ENCODE peak calls at places on chromosomes 6 and 20, in nine cellular contexts. One of them, this sample, is unnamed.

GRCh38 chr6:160428818-160429744 is 80.9 kb downstream of the SLC22A3 start:
- DNase-seq in CD8-positive, alpha-beta T cell: no peak
- DNase-seq in heart left ventricle: no peak
- DNase-seq in astrocyte: no peak
- DNase-seq in HCT116: no peak
- DNase-seq in K562: no peak
- DNase-seq in left lung: no peak
- DNase-seq in cardiac fibroblast: no peak
- DNase-seq in psoas muscle: no peak
- DNase-seq in this sample: no peak

GRCh38 chr6:10141756-10142443 is 273.0 kb downstream of the TFAP2A start:
- DNase-seq in CD8-positive, alpha-beta T cell: no peak
- DNase-seq in heart left ventricle: no peak
- DNase-seq in astrocyte: no peak
- DNase-seq in HCT116: no peak
- DNase-seq in K562: no peak
- DNase-seq in left lung: no peak
- DNase-seq in cardiac fibroblast: no peak
- DNase-seq in psoas muscle: no peak
- DNase-seq in this sample: no peak

GRCh38 chr6:53795702-53796450 is 1.1 kb downstream of the LRRC1 start:
- DNase-seq in CD8-positive, alpha-beta T cell: no peak
- DNase-seq in heart left ventricle: peak
- DNase-seq in astrocyte: peak
- DNase-seq in HCT116: no peak
- DNase-seq in K562: no peak
- DNase-seq in left lung: peak
- DNase-seq in cardiac fibroblast: peak
- DNase-seq in psoas muscle: peak
- DNase-seq in this sample: no peak

GRCh38 chr6:163667372-163668060 is 253.0 kb downstream of the QKI start:
- DNase-seq in CD8-positive, alpha-beta T cell: no peak
- DNase-seq in heart left ventricle: peak
- DNase-seq in astrocyte: peak
- DNase-seq in HCT116: no peak
- DNase-seq in K562: no peak
- DNase-seq in left lung: peak
- DNase-seq in cardiac fibroblast: peak
- DNase-seq in psoas muscle: no peak
- DNase-seq in this sample: peak

GRCh38 chr6:6851059-6851658 is 256.6 kb upstream of the RREB1 start:
- DNase-seq in CD8-positive, alpha-beta T cell: no peak
- DNase-seq in heart left ventricle: peak
- DNase-seq in astrocyte: peak
- DNase-seq in HCT116: peak
- DNase-seq in K562: peak
- DNase-seq in left lung: peak
- DNase-seq in cardiac fibroblast: peak
- DNase-seq in psoas muscle: no peak
- DNase-seq in this sample: no peak

GRCh38 chr6:90286884-90287488 is 9.7 kb downstream of the BACH2 start:
- DNase-seq in CD8-positive, alpha-beta T cell: peak
- DNase-seq in heart left ventricle: no peak
- DNase-seq in astrocyte: no peak
- DNase-seq in HCT116: peak
- DNase-seq in K562: peak
- DNase-seq in left lung: no peak
- DNase-seq in cardiac fibroblast: peak
- DNase-seq in psoas muscle: no peak
- DNase-seq in this sample: peak

GRCh38 chr6:151436814-151437213 is 15.1 kb downstream of the RMND1 start:
- DNase-seq in CD8-positive, alpha-beta T cell: no peak
- DNase-seq in heart left ventricle: no peak
- DNase-seq in astrocyte: peak
- DNase-seq in HCT116: no peak
- DNase-seq in K562: no peak
- DNase-seq in left lung: no peak
- DNase-seq in cardiac fibroblast: peak
- DNase-seq in psoas muscle: no peak
- DNase-seq in this sample: no peak

GRCh38 chr6:167750956-167751358 is 75.8 kb upstream of the AFDN start:
- DNase-seq in CD8-positive, alpha-beta T cell: no peak
- DNase-seq in heart left ventricle: no peak
- DNase-seq in astrocyte: no peak
- DNase-seq in HCT116: peak
- DNase-seq in K562: no peak
- DNase-seq in left lung: peak
- DNase-seq in cardiac fibroblast: no peak
- DNase-seq in psoas muscle: no peak
- DNase-seq in this sample: no peak

GRCh38 chr6:113529191-113529590 is 328.0 kb upstream of the MARCKS start:
- DNase-seq in CD8-positive, alpha-beta T cell: no peak
- DNase-seq in heart left ventricle: no peak
- DNase-seq in astrocyte: peak
- DNase-seq in HCT116: no peak
- DNase-seq in K562: no peak
- DNase-seq in left lung: no peak
- DNase-seq in cardiac fibroblast: peak
- DNase-seq in psoas muscle: no peak
- DNase-seq in this sample: no peak

GRCh38 chr20:13800728-13801134 is 15.9 kb downstream of the NDUFAF5 start:
- DNase-seq in CD8-positive, alpha-beta T cell: no peak
- DNase-seq in heart left ventricle: peak
- DNase-seq in astrocyte: peak
- DNase-seq in HCT116: no peak
- DNase-seq in K562: no peak
- DNase-seq in left lung: peak
- DNase-seq in cardiac fibroblast: peak
- DNase-seq in psoas muscle: peak
- DNase-seq in this sample: no peak

GRCh38 chr6:68652117-68652536 is 17.0 kb downstream of the ADGRB3 start:
- DNase-seq in CD8-positive, alpha-beta T cell: no peak
- DNase-seq in heart left ventricle: no peak
- DNase-seq in astrocyte: no peak
- DNase-seq in HCT116: no peak
- DNase-seq in K562: no peak
- DNase-seq in left lung: no peak
- DNase-seq in cardiac fibroblast: no peak
- DNase-seq in psoas muscle: no peak
- DNase-seq in this sample: no peak

GRCh38 chr6:132413501-132413805 is 12.2 kb upstream of the MOXD1 start:
- DNase-seq in CD8-positive, alpha-beta T cell: no peak
- DNase-seq in heart left ventricle: no peak
- DNase-seq in astrocyte: no peak
- DNase-seq in HCT116: no peak
- DNase-seq in K562: no peak
- DNase-seq in left lung: no peak
- DNase-seq in cardiac fibroblast: no peak
- DNase-seq in psoas muscle: no peak
- DNase-seq in this sample: no peak

GRCh38 chr6:132411296-132411695 is 10.0 kb upstream of the MOXD1 start:
- DNase-seq in CD8-positive, alpha-beta T cell: no peak
- DNase-seq in heart left ventricle: no peak
- DNase-seq in astrocyte: no peak
- DNase-seq in HCT116: no peak
- DNase-seq in K562: no peak
- DNase-seq in left lung: no peak
- DNase-seq in cardiac fibroblast: no peak
- DNase-seq in psoas muscle: no peak
- DNase-seq in this sample: no peak

GRCh38 chr6:132414332-132414731 is 13.1 kb upstream of the MOXD1 start:
- DNase-seq in CD8-positive, alpha-beta T cell: no peak
- DNase-seq in heart left ventricle: no peak
- DNase-seq in astrocyte: no peak
- DNase-seq in HCT116: no peak
- DNase-seq in K562: no peak
- DNase-seq in left lung: no peak
- DNase-seq in cardiac fibroblast: no peak
- DNase-seq in psoas muscle: no peak
- DNase-seq in this sample: no peak

GRCh38 chr6:132414761-132415160 is 13.5 kb upstream of the MOXD1 start:
- DNase-seq in CD8-positive, alpha-beta T cell: no peak
- DNase-seq in heart left ventricle: no peak
- DNase-seq in astrocyte: no peak
- DNase-seq in HCT116: no peak
- DNase-seq in K562: no peak
- DNase-seq in left lung: no peak
- DNase-seq in cardiac fibroblast: no peak
- DNase-seq in psoas muscle: no peak
- DNase-seq in this sample: no peak

GRCh38 chr6:132412656-132413500 is 11.6 kb upstream of the MOXD1 start:
- DNase-seq in CD8-positive, alpha-beta T cell: no peak
- DNase-seq in heart left ventricle: no peak
- DNase-seq in astrocyte: no peak
- DNase-seq in HCT116: no peak
- DNase-seq in K562: no peak
- DNase-seq in left lung: no peak
- DNase-seq in cardiac fibroblast: peak
- DNase-seq in psoas muscle: no peak
- DNase-seq in this sample: no peak
- H3K4me3 ChIP-seq in CD8-positive, alpha-beta T cell: no peak
- H3K4me3 ChIP-seq in heart left ventricle: no peak
- H3K4me3 ChIP-seq in astrocyte: no peak
- H3K4me3 ChIP-seq in HCT116: no peak
- H3K4me3 ChIP-seq in K562: no peak
- H3K4me3 ChIP-seq in left lung: no peak
- H3K4me3 ChIP-seq in cardiac fibroblast: no peak
- H3K4me3 ChIP-seq in psoas muscle: no peak
- H3K4me3 ChIP-seq in this sample: no peak

GRCh38 chr6:106997392-106998257 is 23.1 kb upstream of the CD24 start:
- DNase-seq in CD8-positive, alpha-beta T cell: peak
- DNase-seq in heart left ventricle: no peak
- DNase-seq in astrocyte: peak
- DNase-seq in HCT116: peak
- DNase-seq in K562: peak
- DNase-seq in left lung: peak
- DNase-seq in cardiac fibroblast: peak
- DNase-seq in psoas muscle: no peak
- DNase-seq in this sample: peak
- TF ChIP-seq CTCF in CD8-positive, alpha-beta T cell: peak
- TF ChIP-seq CTCF in heart left ventricle: peak
- TF ChIP-seq CTCF in astrocyte: peak
- TF ChIP-seq CTCF in HCT116: peak
- TF ChIP-seq CTCF in K562: peak
- TF ChIP-seq CTCF in left lung: peak
- TF ChIP-seq CTCF in cardiac fibroblast: peak
- TF ChIP-seq CTCF in psoas muscle: peak
- TF ChIP-seq CTCF in this sample: peak

DNA sequence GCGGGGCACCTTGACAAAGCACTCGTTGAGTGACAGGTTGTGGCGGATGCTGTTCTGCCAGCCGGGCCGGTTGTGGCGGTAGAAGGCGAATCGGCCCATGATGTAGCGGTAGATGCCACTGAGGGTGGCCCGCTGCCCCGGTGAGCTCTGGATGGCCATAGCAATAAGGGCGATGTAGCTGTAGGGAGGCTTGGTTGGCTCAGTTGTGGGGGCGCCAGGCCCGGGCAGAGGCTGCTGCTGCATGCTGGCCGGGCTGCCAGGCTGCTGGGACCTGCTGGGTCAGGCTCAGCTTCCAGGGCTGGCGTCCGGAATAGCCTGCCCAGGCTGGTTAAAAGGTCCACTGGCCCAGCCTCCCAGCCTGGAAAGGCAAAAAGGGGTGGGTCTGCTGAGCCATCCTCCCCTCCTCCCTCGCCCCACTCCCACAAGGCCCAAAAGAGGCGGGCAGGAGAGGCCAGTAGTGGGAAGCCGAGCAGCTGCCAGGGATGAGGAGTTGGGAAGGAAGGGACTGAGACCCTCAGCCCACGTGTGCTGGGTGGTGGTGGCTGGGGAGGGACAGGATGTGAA is at the start of gene FOXS1:
- DNase-seq in CD8-positive, alpha-beta T cell: no peak
- DNase-seq in heart left ventricle: peak
- DNase-seq in astrocyte: no peak
- DNase-seq in HCT116: no peak
- DNase-seq in K562: no peak
- DNase-seq in left lung: no peak
- DNase-seq in cardiac fibroblast: peak
- DNase-seq in psoas muscle: peak
- DNase-seq in this sample: no peak
- H3K4me3 ChIP-seq in CD8-positive, alpha-beta T cell: no peak
- H3K4me3 ChIP-seq in heart left ventricle: peak
- H3K4me3 ChIP-seq in astrocyte: no peak
- H3K4me3 ChIP-seq in HCT116: no peak
- H3K4me3 ChIP-seq in K562: no peak
- H3K4me3 ChIP-seq in left lung: peak
- H3K4me3 ChIP-seq in cardiac fibroblast: no peak
- H3K4me3 ChIP-seq in psoas muscle: peak
- H3K4me3 ChIP-seq in this sample: no peak

GRCh38 chr20:56845546-56846081 is 216.5 kb downstream of the TFAP2C start:
- DNase-seq in CD8-positive, alpha-beta T cell: no peak
- DNase-seq in heart left ventricle: no peak
- DNase-seq in astrocyte: no peak
- DNase-seq in HCT116: no peak
- DNase-seq in K562: no peak
- DNase-seq in left lung: no peak
- DNase-seq in cardiac fibroblast: no peak
- DNase-seq in psoas muscle: no peak
- DNase-seq in this sample: no peak

GRCh38 chr20:56842086-56842485 is 213.0 kb downstream of the TFAP2C start:
- DNase-seq in CD8-positive, alpha-beta T cell: no peak
- DNase-seq in heart left ventricle: no peak
- DNase-seq in astrocyte: no peak
- DNase-seq in HCT116: no peak
- DNase-seq in K562: no peak
- DNase-seq in left lung: no peak
- DNase-seq in cardiac fibroblast: no peak
- DNase-seq in psoas muscle: no peak
- DNase-seq in this sample: no peak

GRCh38 chr20:56841346-56841908 is 212.3 kb downstream of the TFAP2C start:
- DNase-seq in CD8-positive, alpha-beta T cell: no peak
- DNase-seq in heart left ventricle: no peak
- DNase-seq in astrocyte: no peak
- DNase-seq in HCT116: no peak
- DNase-seq in K562: no peak
- DNase-seq in left lung: no peak
- DNase-seq in cardiac fibroblast: no peak
- DNase-seq in psoas muscle: no peak
- DNase-seq in this sample: no peak

GRCh38 chr20:56843386-56843785 is 214.3 kb downstream of the TFAP2C start:
- DNase-seq in CD8-positive, alpha-beta T cell: no peak
- DNase-seq in heart left ventricle: no peak
- DNase-seq in astrocyte: no peak
- DNase-seq in HCT116: no peak
- DNase-seq in K562: no peak
- DNase-seq in left lung: peak
- DNase-seq in cardiac fibroblast: no peak
- DNase-seq in psoas muscle: no peak
- DNase-seq in this sample: no peak

DNA sequence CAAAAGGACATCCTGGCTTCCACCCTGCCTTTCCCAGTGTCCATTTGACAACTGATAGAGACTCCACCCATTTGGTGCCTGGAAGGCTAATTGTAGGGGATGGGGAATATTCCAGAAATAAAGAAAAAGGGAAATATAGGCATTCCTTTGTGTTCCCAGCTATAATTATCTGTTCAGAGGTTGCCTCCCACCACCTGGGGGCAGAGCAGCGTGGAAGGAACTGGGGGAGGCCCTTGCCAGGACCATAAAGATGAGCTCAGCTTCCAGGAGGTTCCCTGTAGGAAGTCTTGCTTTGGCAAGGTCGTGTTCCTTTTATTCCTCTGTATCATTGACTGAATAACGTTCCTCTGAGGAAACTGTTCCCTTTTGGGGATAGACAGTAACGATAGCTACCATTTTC is 214.7 kb downstream of the TFAP2C start:
- DNase-seq in CD8-positive, alpha-beta T cell: no peak
- DNase-seq in heart left ventricle: no peak
- DNase-seq in astrocyte: no peak
- DNase-seq in HCT116: peak
- DNase-seq in K562: no peak
- DNase-seq in left lung: no peak
- DNase-seq in cardiac fibroblast: no peak
- DNase-seq in psoas muscle: no peak
- DNase-seq in this sample: no peak
- TF ChIP-seq CTCF in CD8-positive, alpha-beta T cell: no peak
- TF ChIP-seq CTCF in heart left ventricle: no peak
- TF ChIP-seq CTCF in astrocyte: no peak
- TF ChIP-seq CTCF in HCT116: peak
- TF ChIP-seq CTCF in K562: peak
- TF ChIP-seq CTCF in left lung: no peak
- TF ChIP-seq CTCF in cardiac fibroblast: no peak
- TF ChIP-seq CTCF in psoas muscle: no peak
- TF ChIP-seq CTCF in this sample: no peak